ENCODE peak calls at places on chromosomes 13 and 19, in seven cellular contexts. One of them, this sample, is unnamed.

GRCh38 chr19:11675569-11675968 is 63.2 kb downstream of the ZNF823 start:
- DNase-seq in left lung: no peak
- DNase-seq in breast epithelium: no peak
- DNase-seq in B cell: no peak
- DNase-seq in uterus: no peak
- DNase-seq in fibroblast of lung: no peak
- DNase-seq in heart left ventricle: no peak
- DNase-seq in this sample: no peak

GRCh38 chr13:24693862-24694471 is 13.8 kb downstream of the ATP12A start:
- DNase-seq in left lung: no peak
- DNase-seq in breast epithelium: no peak
- DNase-seq in B cell: peak; percentile 48
- DNase-seq in uterus: no peak
- DNase-seq in fibroblast of lung: peak; percentile 26
- DNase-seq in heart left ventricle: no peak
- DNase-seq in this sample: no peak

GRCh38 chr19:47035127-47035494 is 13.3 kb downstream of the TMEM160 start:
- DNase-seq in left lung: no peak
- DNase-seq in breast epithelium: no peak
- DNase-seq in B cell: peak; percentile 49
- DNase-seq in uterus: no peak
- DNase-seq in fibroblast of lung: peak; percentile 19
- DNase-seq in heart left ventricle: no peak
- DNase-seq in this sample: no peak

GRCh38 chr13:61084983-61085382 is 330.7 kb downstream of the PCDH20 start:
- DNase-seq in left lung: no peak
- DNase-seq in breast epithelium: no peak
- DNase-seq in B cell: no peak
- DNase-seq in uterus: no peak
- DNase-seq in fibroblast of lung: peak; percentile 69
- DNase-seq in heart left ventricle: no peak
- DNase-seq in this sample: no peak

GRCh38 chr13:27374650-27375049 is 49.8 kb upstream of the GTF3A start:
- DNase-seq in left lung: peak; percentile 73
- DNase-seq in breast epithelium: peak; percentile 34
- DNase-seq in B cell: peak; percentile 76
- DNase-seq in uterus: peak; percentile 48
- DNase-seq in fibroblast of lung: peak; percentile 82
- DNase-seq in heart left ventricle: peak; percentile 47
- DNase-seq in this sample: no peak

GRCh38 chr19:50822661-50823208 is 852 bp downstream of the KLK1 start:
- DNase-seq in left lung: no peak
- DNase-seq in breast epithelium: no peak
- DNase-seq in B cell: no peak
- DNase-seq in uterus: no peak
- DNase-seq in fibroblast of lung: no peak
- DNase-seq in heart left ventricle: no peak
- DNase-seq in this sample: peak; percentile 26

GRCh38 chr19:3817761-3818160 is 31.6 kb upstream of the MATK start:
- DNase-seq in left lung: no peak
- DNase-seq in breast epithelium: no peak
- DNase-seq in B cell: no peak
- DNase-seq in uterus: no peak
- DNase-seq in fibroblast of lung: no peak
- DNase-seq in heart left ventricle: no peak
- DNase-seq in this sample: no peak

GRCh38 chr13:91046715-91047327 is 300.7 kb upstream of the MIR17HG start:
- DNase-seq in left lung: no peak
- DNase-seq in breast epithelium: no peak
- DNase-seq in B cell: no peak
- DNase-seq in uterus: no peak
- DNase-seq in fibroblast of lung: no peak
- DNase-seq in heart left ventricle: no peak
- DNase-seq in this sample: no peak

GRCh38 chr19:30162718-30163117 is 209.5 kb upstream of the ZNF536 start:
- DNase-seq in left lung: no peak
- DNase-seq in breast epithelium: no peak
- DNase-seq in B cell: no peak
- DNase-seq in uterus: no peak
- DNase-seq in fibroblast of lung: no peak
- DNase-seq in heart left ventricle: no peak
- DNase-seq in this sample: no peak

GRCh38 chr19:11405846-11406643 is 13.1 kb downstream of the RGL3 start:
- DNase-seq in left lung: no peak
- DNase-seq in breast epithelium: no peak
- DNase-seq in B cell: peak; percentile 67
- DNase-seq in uterus: no peak
- DNase-seq in fibroblast of lung: no peak
- DNase-seq in heart left ventricle: no peak
- DNase-seq in this sample: no peak

GRCh38 chr19:48826606-48827020 is 9.7 kb downstream of the HSD17B14 start:
- DNase-seq in left lung: no peak
- DNase-seq in breast epithelium: no peak
- DNase-seq in B cell: no peak
- DNase-seq in uterus: no peak
- DNase-seq in fibroblast of lung: no peak
- DNase-seq in heart left ventricle: no peak
- DNase-seq in this sample: no peak

GRCh38 chr13:26977541-26977940 is 194.1 kb downstream of the USP12 start:
- DNase-seq in left lung: no peak
- DNase-seq in breast epithelium: no peak
- DNase-seq in B cell: no peak
- DNase-seq in uterus: no peak
- DNase-seq in fibroblast of lung: peak; percentile 71
- DNase-seq in heart left ventricle: no peak
- DNase-seq in this sample: no peak

GRCh38 chr13:82720961-82721360 is 1161.3 kb downstream of the SLITRK1 start:
- DNase-seq in left lung: no peak
- DNase-seq in breast epithelium: no peak
- DNase-seq in B cell: no peak
- DNase-seq in uterus: no peak
- DNase-seq in fibroblast of lung: no peak
- DNase-seq in heart left ventricle: no peak
- DNase-seq in this sample: no peak

GRCh38 chr13:51636349-51636890 is 52.2 kb downstream of the WDFY2 start:
- DNase-seq in left lung: no peak
- DNase-seq in breast epithelium: no peak
- DNase-seq in B cell: no peak
- DNase-seq in uterus: no peak
- DNase-seq in fibroblast of lung: no peak
- DNase-seq in heart left ventricle: no peak
- DNase-seq in this sample: no peak

GRCh38 chr13:67619346-67619745 is 389.2 kb upstream of the PCDH9 start:
- DNase-seq in left lung: no peak
- DNase-seq in breast epithelium: no peak
- DNase-seq in B cell: no peak
- DNase-seq in uterus: no peak
- DNase-seq in fibroblast of lung: peak; percentile 85
- DNase-seq in heart left ventricle: no peak
- DNase-seq in this sample: no peak

GRCh38 chr19:49812452-49812996 is 568 bp downstream of the FUZ start:
- DNase-seq in left lung: no peak
- DNase-seq in breast epithelium: no peak
- DNase-seq in B cell: no peak
- DNase-seq in uterus: no peak
- DNase-seq in fibroblast of lung: no peak
- DNase-seq in heart left ventricle: no peak
- DNase-seq in this sample: no peak

GRCh38 chr19:18002347-18002850 is 5.6 kb upstream of the ARRDC2 start:
- DNase-seq in left lung: peak; percentile 80
- DNase-seq in breast epithelium: no peak
- DNase-seq in B cell: peak; percentile 72
- DNase-seq in uterus: no peak
- DNase-seq in fibroblast of lung: no peak
- DNase-seq in heart left ventricle: peak; percentile 64
- DNase-seq in this sample: no peak

GRCh38 chr19:43545276-43545675 is 12.3 kb downstream of the ZNF575 start:
- DNase-seq in left lung: no peak
- DNase-seq in breast epithelium: no peak
- DNase-seq in B cell: no peak
- DNase-seq in uterus: no peak
- DNase-seq in fibroblast of lung: no peak
- DNase-seq in heart left ventricle: no peak
- DNase-seq in this sample: peak; percentile 81

GRCh38 chr13:102968572-102969228 is 97.5 kb downstream of the SLC10A2 start:
- DNase-seq in left lung: no peak
- DNase-seq in breast epithelium: no peak
- DNase-seq in B cell: no peak
- DNase-seq in uterus: no peak
- DNase-seq in fibroblast of lung: no peak
- DNase-seq in heart left ventricle: no peak
- DNase-seq in this sample: no peak

GRCh38 chr13:52127783-52128702 is 830 bp downstream of the NEK5 start:
- DNase-seq in left lung: peak; percentile 48
- DNase-seq in breast epithelium: peak; percentile 40
- DNase-seq in B cell: peak; percentile 70
- DNase-seq in uterus: peak; percentile 47
- DNase-seq in fibroblast of lung: peak; percentile 71
- DNase-seq in heart left ventricle: peak; percentile 50
- DNase-seq in this sample: no peak

GRCh38 chr13:99269627-99270252 is 11.6 kb upstream of the GPR18 start:
- DNase-seq in left lung: no peak
- DNase-seq in breast epithelium: no peak
- DNase-seq in B cell: peak; percentile 74
- DNase-seq in uterus: no peak
- DNase-seq in fibroblast of lung: peak; percentile 56
- DNase-seq in heart left ventricle: no peak
- DNase-seq in this sample: no peak

GRCh38 chr19:51131780-51132680 is 7.3 kb downstream of the SIGLEC9 start:
- DNase-seq in left lung: peak; percentile 77
- DNase-seq in breast epithelium: no peak
- DNase-seq in B cell: no peak
- DNase-seq in uterus: no peak
- DNase-seq in fibroblast of lung: no peak
- DNase-seq in heart left ventricle: peak; percentile 61
- DNase-seq in this sample: no peak

GRCh38 chr13:33544308-33544707 is 258.8 kb upstream of the STARD13 start:
- DNase-seq in left lung: no peak
- DNase-seq in breast epithelium: no peak
- DNase-seq in B cell: no peak
- DNase-seq in uterus: no peak
- DNase-seq in fibroblast of lung: no peak
- DNase-seq in heart left ventricle: no peak
- DNase-seq in this sample: no peak

DNA sequence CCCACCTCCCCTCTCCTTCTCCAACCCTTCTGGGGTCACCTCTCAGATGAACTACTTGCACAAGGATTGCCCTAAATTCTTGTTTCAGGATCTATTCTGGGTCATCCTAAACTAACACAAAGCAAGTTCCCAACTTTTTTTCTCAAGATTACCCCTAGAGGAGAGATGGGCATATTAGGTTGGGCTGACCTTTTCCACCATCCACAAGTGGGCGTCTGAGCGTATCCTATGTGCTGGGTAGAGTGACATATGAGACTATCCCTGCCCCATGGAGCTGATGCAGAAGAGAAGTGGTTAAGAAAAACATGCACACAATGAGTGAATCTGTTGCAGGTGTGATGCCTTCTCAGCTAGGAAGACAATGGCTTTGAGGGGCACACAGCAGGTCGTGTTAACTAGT is 132.7 kb downstream of the CACNA1A start:
- DNase-seq in left lung: no peak
- DNase-seq in breast epithelium: no peak
- DNase-seq in B cell: no peak
- DNase-seq in uterus: no peak
- DNase-seq in fibroblast of lung: no peak
- DNase-seq in heart left ventricle: no peak
- DNase-seq in this sample: no peak
- TF ChIP-seq CTCF in left lung: no peak
- TF ChIP-seq CTCF in breast epithelium: no peak
- TF ChIP-seq CTCF in B cell: no peak
- TF ChIP-seq CTCF in uterus: no peak
- TF ChIP-seq CTCF in fibroblast of lung: no peak
- TF ChIP-seq CTCF in heart left ventricle: no peak
- TF ChIP-seq CTCF in this sample: no peak

GRCh38 chr19:19997656-19998268 is 41.5 kb downstream of the ZNF682 start:
- DNase-seq in left lung: no peak
- DNase-seq in breast epithelium: no peak
- DNase-seq in B cell: peak; percentile 41
- DNase-seq in uterus: no peak
- DNase-seq in fibroblast of lung: no peak
- DNase-seq in heart left ventricle: peak; percentile 19
- DNase-seq in this sample: no peak
- TF ChIP-seq CTCF in left lung: peak; percentile 62
- TF ChIP-seq CTCF in breast epithelium: peak; percentile 46
- TF ChIP-seq CTCF in B cell: peak; percentile 87
- TF ChIP-seq CTCF in uterus: peak; percentile 71
- TF ChIP-seq CTCF in fibroblast of lung: peak; percentile 18
- TF ChIP-seq CTCF in heart left ventricle: peak; percentile 76
- TF ChIP-seq CTCF in this sample: peak; percentile 52

GRCh38 chr19:55703790-55704215 is 28.8 kb downstream of the EPN1 start:
- DNase-seq in left lung: no peak
- DNase-seq in breast epithelium: no peak
- DNase-seq in B cell: peak; percentile 68
- DNase-seq in uterus: no peak
- DNase-seq in fibroblast of lung: peak; percentile 6
- DNase-seq in heart left ventricle: peak; percentile 26
- DNase-seq in this sample: no peak

GRCh38 chr19:55705972-55706371 is 30.9 kb downstream of the EPN1 start:
- DNase-seq in left lung: no peak
- DNase-seq in breast epithelium: no peak
- DNase-seq in B cell: no peak
- DNase-seq in uterus: no peak
- DNase-seq in fibroblast of lung: no peak
- DNase-seq in heart left ventricle: no peak
- DNase-seq in this sample: no peak

GRCh38 chr19:55700813-55701212 is 25.8 kb downstream of the EPN1 start:
- DNase-seq in left lung: no peak
- DNase-seq in breast epithelium: no peak
- DNase-seq in B cell: no peak
- DNase-seq in uterus: no peak
- DNase-seq in fibroblast of lung: no peak
- DNase-seq in heart left ventricle: no peak
- DNase-seq in this sample: peak; percentile 59

GRCh38 chr19:55702131-55702627 is 27.2 kb downstream of the EPN1 start:
- DNase-seq in left lung: no peak
- DNase-seq in breast epithelium: no peak
- DNase-seq in B cell: no peak
- DNase-seq in uterus: no peak
- DNase-seq in fibroblast of lung: no peak
- DNase-seq in heart left ventricle: no peak
- DNase-seq in this sample: peak; percentile 43

GRCh38 chr19:55704494-55705245 is 29.6 kb downstream of the EPN1 start:
- DNase-seq in left lung: no peak
- DNase-seq in breast epithelium: no peak
- DNase-seq in B cell: no peak
- DNase-seq in uterus: no peak
- DNase-seq in fibroblast of lung: no peak
- DNase-seq in heart left ventricle: no peak
- DNase-seq in this sample: no peak
- TF ChIP-seq CTCF in left lung: no peak
- TF ChIP-seq CTCF in breast epithelium: no peak
- TF ChIP-seq CTCF in B cell: no peak
- TF ChIP-seq CTCF in uterus: no peak
- TF ChIP-seq CTCF in fibroblast of lung: no peak
- TF ChIP-seq CTCF in heart left ventricle: no peak
- TF ChIP-seq CTCF in this sample: no peak

DNA sequence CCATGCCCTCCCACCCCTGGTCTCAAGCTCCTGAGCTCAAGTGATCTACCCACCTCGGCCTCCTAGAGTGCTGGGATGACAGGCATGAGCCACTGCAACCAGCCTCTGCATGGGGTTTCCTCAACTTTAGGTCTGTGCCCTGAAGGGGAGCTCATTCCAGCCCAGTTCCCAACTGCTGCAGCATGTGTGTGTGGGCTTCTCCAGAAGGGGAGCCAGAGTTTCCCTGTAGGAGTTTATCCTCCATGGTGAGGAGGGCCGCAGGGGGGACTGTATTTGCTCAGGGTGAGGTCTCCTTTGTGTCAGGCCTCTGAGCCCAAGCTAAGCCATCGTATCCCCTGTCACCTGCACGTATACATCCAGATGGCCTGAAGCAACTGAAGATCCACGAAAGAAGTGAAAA is 11.3 kb upstream of the ZNF808 start:
- DNase-seq in left lung: no peak
- DNase-seq in breast epithelium: no peak
- DNase-seq in B cell: no peak
- DNase-seq in uterus: no peak
- DNase-seq in fibroblast of lung: no peak
- DNase-seq in heart left ventricle: no peak
- DNase-seq in this sample: no peak
- TF ChIP-seq CTCF in left lung: no peak
- TF ChIP-seq CTCF in breast epithelium: no peak
- TF ChIP-seq CTCF in B cell: no peak
- TF ChIP-seq CTCF in uterus: no peak
- TF ChIP-seq CTCF in fibroblast of lung: no peak
- TF ChIP-seq CTCF in heart left ventricle: no peak
- TF ChIP-seq CTCF in this sample: no peak

This sample was measured in chondrocyte.